ENCODE peak calls at places on chromosomes 13 and 19, in four cellular contexts. One of them, this sample, is unnamed.

GRCh38 chr13:77000475-77000874 is 8.6 kb downstream of the CLN5 start:
- DNase-seq in stimulated activated CD4-positive, alpha-beta T cell treated with anti-CD3 and anti-CD28 coated beads, Interleukin-15, amount 100 ng/mL, for 24 hours: no peak
- DNase-seq in stimulated activated CD8-positive, alpha-beta memory T cell treated with anti-CD3 and anti-CD28 coated beads, Interleukin-15, amount 100 ng/mL, for 4 hours: no peak
- DNase-seq in NCI-H1436: no peak
- DNase-seq in this sample: no peak

GRCh38 chr13:65613004-65613403 is 1617.1 kb downstream of the PCDH9 start:
- DNase-seq in stimulated activated CD8-positive, alpha-beta memory T cell treated with anti-CD3 and anti-CD28 coated beads, Interleukin-15, amount 100 ng/mL, for 4 hours: no peak
- DNase-seq in NCI-H1436: no peak
- DNase-seq in stimulated activated CD4-positive, alpha-beta T cell treated with anti-CD3 and anti-CD28 coated beads, Interleukin-15, amount 100 ng/mL, for 24 hours: no peak
- DNase-seq in this sample: peak; percentile 15

GRCh38 chr19:48442116-48443035 is 3.4 kb upstream of the GRWD1 start:
- DNase-seq in NCI-H1436: no peak
- DNase-seq in stimulated activated CD4-positive, alpha-beta T cell treated with anti-CD3 and anti-CD28 coated beads, Interleukin-15, amount 100 ng/mL, for 24 hours: no peak
- DNase-seq in stimulated activated CD8-positive, alpha-beta memory T cell treated with anti-CD3 and anti-CD28 coated beads, Interleukin-15, amount 100 ng/mL, for 4 hours: no peak
- DNase-seq in this sample: no peak

GRCh38 chr19:45681391-45682015 is 10.2 kb downstream of the SNRPD2 start:
- DNase-seq in stimulated activated CD8-positive, alpha-beta memory T cell treated with anti-CD3 and anti-CD28 coated beads, Interleukin-15, amount 100 ng/mL, for 4 hours: peak; percentile 63
- DNase-seq in stimulated activated CD4-positive, alpha-beta T cell treated with anti-CD3 and anti-CD28 coated beads, Interleukin-15, amount 100 ng/mL, for 24 hours: peak; percentile 87
- DNase-seq in NCI-H1436: peak; percentile 62
- DNase-seq in this sample: peak; percentile 85

GRCh38 chr13:23617551-23618014 is 47.4 kb downstream of the TNFRSF19 start:
- DNase-seq in NCI-H1436: no peak
- DNase-seq in stimulated activated CD4-positive, alpha-beta T cell treated with anti-CD3 and anti-CD28 coated beads, Interleukin-15, amount 100 ng/mL, for 24 hours: no peak
- DNase-seq in stimulated activated CD8-positive, alpha-beta memory T cell treated with anti-CD3 and anti-CD28 coated beads, Interleukin-15, amount 100 ng/mL, for 4 hours: no peak
- DNase-seq in this sample: peak; percentile 79

GRCh38 chr13:83077499-83077898 is 804.8 kb downstream of the SLITRK1 start:
- DNase-seq in NCI-H1436: no peak
- DNase-seq in stimulated activated CD4-positive, alpha-beta T cell treated with anti-CD3 and anti-CD28 coated beads, Interleukin-15, amount 100 ng/mL, for 24 hours: no peak
- DNase-seq in stimulated activated CD8-positive, alpha-beta memory T cell treated with anti-CD3 and anti-CD28 coated beads, Interleukin-15, amount 100 ng/mL, for 4 hours: no peak
- DNase-seq in this sample: no peak

GRCh38 chr19:13937479-13938360 is 497 bp downstream of the PODNL1 start:
- DNase-seq in stimulated activated CD4-positive, alpha-beta T cell treated with anti-CD3 and anti-CD28 coated beads, Interleukin-15, amount 100 ng/mL, for 24 hours: no peak
- DNase-seq in NCI-H1436: no peak
- DNase-seq in stimulated activated CD8-positive, alpha-beta memory T cell treated with anti-CD3 and anti-CD28 coated beads, Interleukin-15, amount 100 ng/mL, for 4 hours: no peak
- DNase-seq in this sample: peak; percentile 39

GRCh38 chr19:54316746-54317107 is 3.8 kb upstream of the LILRA5 start:
- DNase-seq in stimulated activated CD4-positive, alpha-beta T cell treated with anti-CD3 and anti-CD28 coated beads, Interleukin-15, amount 100 ng/mL, for 24 hours: no peak
- DNase-seq in stimulated activated CD8-positive, alpha-beta memory T cell treated with anti-CD3 and anti-CD28 coated beads, Interleukin-15, amount 100 ng/mL, for 4 hours: no peak
- DNase-seq in NCI-H1436: no peak
- DNase-seq in this sample: no peak

This sample was measured in NCI-H82.